ENCODE peak calls at places on chromosomes 4 and X, in seven cellular contexts. W is upper lobe of right lung, K is endothelial cell, T is amygdala, F is SK-N-SH, I is mesendoderm, D is DMS 273 treated with DMSO at 0.1 percent for 48 hours. P is an unnamed sample.

GRCh38 chr4:140996757-140997156 is 136.5 kb downstream of the RNF150 start:
- DNase-seq in W (no peak), K (no peak), T (no peak), F (no peak), I (peak; percentile 2), D (no peak), P (no peak)

GRCh38 chr4:24032371-24032989 is 142.6 kb upstream of the PPARGC1A start:
- DNase-seq in W (no peak), K (no peak), T (no peak), F (peak; percentile 4), I (peak; percentile 67), D (no peak), P (no peak)

GRCh38 chr4:118206627-118207026 is 146.2 kb downstream of the PRSS12 start:
- DNase-seq in W (no peak), K (no peak), T (no peak), F (no peak), I (no peak), D (no peak), P (no peak)

GRCh38 chrX:31269914-31270313 is 198.1 kb upstream of the FTHL17 start:
- DNase-seq in W (no peak), K (no peak), T (no peak), F (no peak), I (no peak), D (no peak), P (no peak)

GRCh38 chr4:5890063-5890727 is 2.7 kb downstream of the CRMP1 start:
- DNase-seq in W (no peak), K (peak; percentile 71), T (peak; percentile 48), F (peak; percentile 89), I (peak; percentile 97), D (peak; percentile 74), P (peak; percentile 86)

GRCh38 chrX:93673056-93673868 is at the start of gene NAP1L3:
- DNase-seq in W (peak; percentile 63), K (peak; percentile 54), T (peak; percentile 49), F (peak; percentile 78), I (peak; percentile 95), D (peak; percentile 87), P (no peak)

GRCh38 chr4:113952452-113953029 is 26.9 kb downstream of the ARSJ start:
- DNase-seq in W (no peak), K (peak; percentile 65), T (no peak), F (peak; percentile 22), I (peak; percentile 84), D (no peak), P (peak; percentile 48)

GRCh38 chrX:53479295-53479694 is 45.1 kb upstream of the HSD17B10 start:
- DNase-seq in W (no peak), K (no peak), T (no peak), F (no peak), I (peak; percentile 46), D (no peak), P (no peak)

GRCh38 chr4:119706804-119707203 is 78.2 kb upstream of the PDE5A start:
- DNase-seq in W (no peak), K (no peak), T (no peak), F (no peak), I (no peak), D (no peak), P (no peak)

GRCh38 chr4:140281828-140282227 is 91.6 kb upstream of the SCOC start:
- DNase-seq in W (no peak), K (no peak), T (no peak), F (no peak), I (no peak), D (no peak), P (no peak)

GRCh38 chr4:83170952-83171399 is 56.4 kb upstream of the PLAC8 start:
- DNase-seq in W (no peak), K (no peak), T (no peak), F (no peak), I (no peak), D (no peak), P (no peak)

GRCh38 chr4:76782837-76783236 is 115.1 kb downstream of the SOWAHB start:
- DNase-seq in W (no peak), K (no peak), T (no peak), F (no peak), I (peak; percentile 84), D (no peak), P (no peak)

GRCh38 chr4:108813261-108813660 is 50.4 kb upstream of the ETNPPL start:
- DNase-seq in W (no peak), K (no peak), T (no peak), F (no peak), I (no peak), D (no peak), P (no peak)

GRCh38 chr4:90189128-90189527 is 61.9 kb downstream of the CCSER1 start:
- DNase-seq in W (no peak), K (no peak), T (no peak), F (no peak), I (no peak), D (no peak), P (no peak)

GRCh38 chrX:48532201-48532600 is 7.3 kb upstream of the TBC1D25 start:
- DNase-seq in W (no peak), K (no peak), T (no peak), F (no peak), I (no peak), D (peak; percentile 11), P (no peak)

GRCh38 chrX:39891781-39892180 is 206.0 kb downstream of the BCOR start:
- DNase-seq in W (no peak), K (no peak), T (no peak), F (no peak), I (no peak), D (no peak), P (no peak)

GRCh38 chr4:82586055-82586454 is 24.3 kb upstream of the TMEM150C start:
- DNase-seq in W (no peak), K (no peak), T (no peak), F (no peak), I (peak; percentile 74), D (no peak), P (no peak)

GRCh38 chrX:53186363-53186762 is 38.6 kb downstream of the KDM5C start:
- DNase-seq in W (no peak), K (no peak), T (no peak), F (no peak), I (no peak), D (no peak), P (no peak)

GRCh38 chr4:72031868-72032619 is at the start of gene NPFFR2:
- DNase-seq in W (peak; percentile 77), K (peak; percentile 71), T (no peak), F (peak; percentile 62), I (peak; percentile 90), D (no peak), P (no peak)

GRCh38 chr4:124178449-124179021 is 534.0 kb downstream of the ANKRD50 start:
- DNase-seq in W (no peak), K (no peak), T (no peak), F (no peak), I (no peak), D (no peak), P (no peak)

GRCh38 chr4:7806080-7806630 is 133.5 kb downstream of the AFAP1 start:
- DNase-seq in W (peak; percentile 80), K (no peak), T (peak; percentile 41), F (no peak), I (no peak), D (no peak), P (no peak)

GRCh38 chr4:4761128-4761991 is 98.1 kb upstream of the MSX1 start:
- DNase-seq in W (peak; percentile 47), K (peak; percentile 30), T (peak; percentile 18), F (peak; percentile 43), I (peak; percentile 90), D (no peak), P (no peak)

GRCh38 chrX:79413963-79414362 is 46.8 kb upstream of the ITM2A start:
- DNase-seq in W (no peak), K (no peak), T (no peak), F (no peak), I (no peak), D (no peak), P (no peak)

GRCh38 chrX:112642349-112642748 is 37.4 kb downstream of the LHFPL1 start:
- DNase-seq in W (no peak), K (peak; percentile 31), T (peak; percentile 25), F (peak; percentile 39), I (peak; percentile 72), D (peak; percentile 1), P (peak; percentile 2)

GRCh38 chr4:15400911-15401671 is 26.7 kb upstream of the C1QTNF7 start:
- DNase-seq in W (peak; percentile 84), K (no peak), T (no peak), F (peak; percentile 4), I (peak; percentile 24), D (no peak), P (no peak)

GRCh38 chrX:107715331-107716044 is 60.1 kb downstream of the TSC22D3 start:
- DNase-seq in W (no peak), K (no peak), T (no peak), F (peak; percentile 30), I (no peak), D (no peak), P (no peak)

GRCh38 chr4:184010696-184011095 is 105.6 kb downstream of the STOX2 start:
- DNase-seq in W (no peak), K (no peak), T (no peak), F (no peak), I (no peak), D (no peak), P (no peak)

GRCh38 chr4:165151734-165152133 is 39.1 kb upstream of the TMEM192 start:
- DNase-seq in W (no peak), K (no peak), T (no peak), F (no peak), I (no peak), D (no peak), P (no peak)

GRCh38 chrX:16484338-16484737 is 165.6 kb upstream of the S100G start:
- DNase-seq in W (no peak), K (no peak), T (no peak), F (no peak), I (no peak), D (no peak), P (no peak)

GRCh38 chr4:6781113-6781512 is 1.4 kb upstream of the KIAA0232 start:
- DNase-seq in W (no peak), K (no peak), T (no peak), F (no peak), I (no peak), D (no peak), P (no peak)

GRCh38 chrX:28609003-28609402 is 21.8 kb downstream of the IL1RAPL1 start:
- DNase-seq in W (no peak), K (no peak), T (no peak), F (no peak), I (no peak), D (no peak), P (no peak)

P was measured in COR-L47.